ENCODE peak calls at places on chromosomes 6 and 20, in ten cellular contexts. One of them, this sample, is unnamed.

GRCh38 chr20:36645998-36646397 is at the start of gene SLA2:
- DNase-seq in skeletal muscle cell: no peak
- DNase-seq in adrenal gland: peak; percentile 15
- DNase-seq in H9: no peak
- DNase-seq in tibial artery: no peak
- DNase-seq in mucosa of descending colon: peak; percentile 51
- DNase-seq in stimulated activated naive CD8-positive, alpha-beta T cell treated with anti-CD3 and anti-CD28 coated beads, Interleukin-15, Interleukin-2, amounts not matched to agents 100 U/mL and 50 U/mL, for 24 hours: peak; percentile 72
- DNase-seq in stimulated activated CD8-positive, alpha-beta memory T cell treated with anti-CD3 and anti-CD28 coated beads, Interleukin-15, amount 100 ng/mL, for 1 hour: peak; percentile 41
- DNase-seq in kidney tubule cell: no peak
- DNase-seq in AG04450: no peak
- DNase-seq in this sample: no peak

GRCh38 chr20:32359633-32360332 is 1.7 kb downstream of the ASXL1 start:
- DNase-seq in adrenal gland: no peak
- DNase-seq in tibial artery: no peak
- DNase-seq in stimulated activated naive CD8-positive, alpha-beta T cell treated with anti-CD3 and anti-CD28 coated beads, Interleukin-15, Interleukin-2, amounts not matched to agents 100 U/mL and 50 U/mL, for 24 hours: no peak
- DNase-seq in mucosa of descending colon: no peak
- DNase-seq in H9: no peak
- DNase-seq in stimulated activated CD8-positive, alpha-beta memory T cell treated with anti-CD3 and anti-CD28 coated beads, Interleukin-15, amount 100 ng/mL, for 1 hour: no peak
- DNase-seq in AG04450: no peak
- DNase-seq in kidney tubule cell: peak; percentile 30
- DNase-seq in skeletal muscle cell: no peak
- DNase-seq in this sample: no peak

GRCh38 chr20:33568378-33569289 is 78.7 kb downstream of the CBFA2T2 start:
- DNase-seq in stimulated activated CD8-positive, alpha-beta memory T cell treated with anti-CD3 and anti-CD28 coated beads, Interleukin-15, amount 100 ng/mL, for 1 hour: no peak
- DNase-seq in H9: peak; percentile 97
- DNase-seq in adrenal gland: no peak
- DNase-seq in mucosa of descending colon: no peak
- DNase-seq in kidney tubule cell: no peak
- DNase-seq in skeletal muscle cell: no peak
- DNase-seq in stimulated activated naive CD8-positive, alpha-beta T cell treated with anti-CD3 and anti-CD28 coated beads, Interleukin-15, Interleukin-2, amounts not matched to agents 100 U/mL and 50 U/mL, for 24 hours: no peak
- DNase-seq in tibial artery: no peak
- DNase-seq in AG04450: no peak
- DNase-seq in this sample: peak; percentile 33

GRCh38 chr6:136166815-136167214 is 83.3 kb downstream of the MTFR2 start:
- DNase-seq in mucosa of descending colon: no peak
- DNase-seq in adrenal gland: no peak
- DNase-seq in tibial artery: no peak
- DNase-seq in AG04450: no peak
- DNase-seq in skeletal muscle cell: no peak
- DNase-seq in stimulated activated naive CD8-positive, alpha-beta T cell treated with anti-CD3 and anti-CD28 coated beads, Interleukin-15, Interleukin-2, amounts not matched to agents 100 U/mL and 50 U/mL, for 24 hours: no peak
- DNase-seq in kidney tubule cell: no peak
- DNase-seq in stimulated activated CD8-positive, alpha-beta memory T cell treated with anti-CD3 and anti-CD28 coated beads, Interleukin-15, amount 100 ng/mL, for 1 hour: no peak
- DNase-seq in H9: no peak
- DNase-seq in this sample: no peak

GRCh38 chr6:33856655-33857054 is 52.9 kb upstream of the MLN start:
- DNase-seq in AG04450: no peak
- DNase-seq in skeletal muscle cell: no peak
- DNase-seq in adrenal gland: peak; percentile 3
- DNase-seq in H9: no peak
- DNase-seq in kidney tubule cell: no peak
- DNase-seq in stimulated activated naive CD8-positive, alpha-beta T cell treated with anti-CD3 and anti-CD28 coated beads, Interleukin-15, Interleukin-2, amounts not matched to agents 100 U/mL and 50 U/mL, for 24 hours: peak; percentile 79
- DNase-seq in stimulated activated CD8-positive, alpha-beta memory T cell treated with anti-CD3 and anti-CD28 coated beads, Interleukin-15, amount 100 ng/mL, for 1 hour: peak; percentile 36
- DNase-seq in mucosa of descending colon: peak; percentile 15
- DNase-seq in tibial artery: no peak
- DNase-seq in this sample: no peak

GRCh38 chr6:134588267-134588666 is 270.4 kb upstream of the SGK1 start:
- DNase-seq in AG04450: no peak
- DNase-seq in mucosa of descending colon: no peak
- DNase-seq in adrenal gland: no peak
- DNase-seq in tibial artery: no peak
- DNase-seq in kidney tubule cell: no peak
- DNase-seq in H9: no peak
- DNase-seq in skeletal muscle cell: no peak
- DNase-seq in stimulated activated naive CD8-positive, alpha-beta T cell treated with anti-CD3 and anti-CD28 coated beads, Interleukin-15, Interleukin-2, amounts not matched to agents 100 U/mL and 50 U/mL, for 24 hours: no peak
- DNase-seq in stimulated activated CD8-positive, alpha-beta memory T cell treated with anti-CD3 and anti-CD28 coated beads, Interleukin-15, amount 100 ng/mL, for 1 hour: no peak
- DNase-seq in this sample: no peak

GRCh38 chr20:53019464-53019863 is 47.3 kb downstream of the TSHZ2 start:
- DNase-seq in skeletal muscle cell: no peak
- DNase-seq in tibial artery: no peak
- DNase-seq in adrenal gland: no peak
- DNase-seq in mucosa of descending colon: no peak
- DNase-seq in stimulated activated CD8-positive, alpha-beta memory T cell treated with anti-CD3 and anti-CD28 coated beads, Interleukin-15, amount 100 ng/mL, for 1 hour: no peak
- DNase-seq in H9: no peak
- DNase-seq in kidney tubule cell: no peak
- DNase-seq in stimulated activated naive CD8-positive, alpha-beta T cell treated with anti-CD3 and anti-CD28 coated beads, Interleukin-15, Interleukin-2, amounts not matched to agents 100 U/mL and 50 U/mL, for 24 hours: no peak
- DNase-seq in AG04450: no peak
- DNase-seq in this sample: no peak

GRCh38 chr6:22412994-22413393 is 116.2 kb upstream of the PRL start:
- DNase-seq in skeletal muscle cell: no peak
- DNase-seq in adrenal gland: no peak
- DNase-seq in H9: no peak
- DNase-seq in stimulated activated naive CD8-positive, alpha-beta T cell treated with anti-CD3 and anti-CD28 coated beads, Interleukin-15, Interleukin-2, amounts not matched to agents 100 U/mL and 50 U/mL, for 24 hours: no peak
- DNase-seq in mucosa of descending colon: no peak
- DNase-seq in AG04450: no peak
- DNase-seq in stimulated activated CD8-positive, alpha-beta memory T cell treated with anti-CD3 and anti-CD28 coated beads, Interleukin-15, amount 100 ng/mL, for 1 hour: no peak
- DNase-seq in tibial artery: no peak
- DNase-seq in kidney tubule cell: no peak
- DNase-seq in this sample: no peak

GRCh38 chr20:61757678-61758555 is 307.8 kb downstream of the TAF4 start:
- DNase-seq in stimulated activated CD8-positive, alpha-beta memory T cell treated with anti-CD3 and anti-CD28 coated beads, Interleukin-15, amount 100 ng/mL, for 1 hour: no peak
- DNase-seq in adrenal gland: no peak
- DNase-seq in mucosa of descending colon: no peak
- DNase-seq in tibial artery: no peak
- DNase-seq in skeletal muscle cell: peak; percentile 25
- DNase-seq in AG04450: no peak
- DNase-seq in H9: no peak
- DNase-seq in stimulated activated naive CD8-positive, alpha-beta T cell treated with anti-CD3 and anti-CD28 coated beads, Interleukin-15, Interleukin-2, amounts not matched to agents 100 U/mL and 50 U/mL, for 24 hours: no peak
- DNase-seq in kidney tubule cell: peak; percentile 51
- DNase-seq in this sample: no peak

GRCh38 chr6:37942606-37943376 is 123.3 kb downstream of the ZFAND3 start:
- DNase-seq in H9: no peak
- DNase-seq in mucosa of descending colon: no peak
- DNase-seq in tibial artery: no peak
- DNase-seq in AG04450: no peak
- DNase-seq in stimulated activated naive CD8-positive, alpha-beta T cell treated with anti-CD3 and anti-CD28 coated beads, Interleukin-15, Interleukin-2, amounts not matched to agents 100 U/mL and 50 U/mL, for 24 hours: no peak
- DNase-seq in adrenal gland: no peak
- DNase-seq in stimulated activated CD8-positive, alpha-beta memory T cell treated with anti-CD3 and anti-CD28 coated beads, Interleukin-15, amount 100 ng/mL, for 1 hour: no peak
- DNase-seq in skeletal muscle cell: no peak
- DNase-seq in kidney tubule cell: no peak
- DNase-seq in this sample: no peak

GRCh38 chr6:15608406-15608805 is 54.4 kb downstream of the DTNBP1 start:
- DNase-seq in H9: no peak
- DNase-seq in stimulated activated naive CD8-positive, alpha-beta T cell treated with anti-CD3 and anti-CD28 coated beads, Interleukin-15, Interleukin-2, amounts not matched to agents 100 U/mL and 50 U/mL, for 24 hours: no peak
- DNase-seq in tibial artery: no peak
- DNase-seq in adrenal gland: no peak
- DNase-seq in kidney tubule cell: peak; percentile 94
- DNase-seq in mucosa of descending colon: peak; percentile 14
- DNase-seq in skeletal muscle cell: peak; percentile 78
- DNase-seq in stimulated activated CD8-positive, alpha-beta memory T cell treated with anti-CD3 and anti-CD28 coated beads, Interleukin-15, amount 100 ng/mL, for 1 hour: no peak
- DNase-seq in AG04450: peak; percentile 20
- DNase-seq in this sample: no peak

GRCh38 chr20:33211817-33212424 is 5.2 kb upstream of the BPIFA3 start:
- DNase-seq in adrenal gland: peak; percentile 65
- DNase-seq in stimulated activated CD8-positive, alpha-beta memory T cell treated with anti-CD3 and anti-CD28 coated beads, Interleukin-15, amount 100 ng/mL, for 1 hour: no peak
- DNase-seq in H9: peak; percentile 82
- DNase-seq in stimulated activated naive CD8-positive, alpha-beta T cell treated with anti-CD3 and anti-CD28 coated beads, Interleukin-15, Interleukin-2, amounts not matched to agents 100 U/mL and 50 U/mL, for 24 hours: peak; percentile 11
- DNase-seq in kidney tubule cell: peak; percentile 50
- DNase-seq in AG04450: no peak
- DNase-seq in mucosa of descending colon: peak; percentile 61
- DNase-seq in tibial artery: peak; percentile 39
- DNase-seq in skeletal muscle cell: peak; percentile 1
- DNase-seq in this sample: peak; percentile 49

This sample was measured in nephron progenitor cell.